ENCODE peak calls at places on chromosomes 4 and X, in seven cellular contexts. One of them, this sample, is unnamed.

GRCh38 chr4:24701683-24702082 is 93.7 kb upstream of the SOD3 start:
- DNase-seq in SHP77: no peak
- DNase-seq in heart right ventricle: no peak
- DNase-seq in NCI-H146: no peak
- DNase-seq in islet precursor cell: no peak
- DNase-seq in Calu3: no peak
- DNase-seq in mammary epithelial cell: no peak
- DNase-seq in this sample: no peak

GRCh38 chr4:189001283-189001970 is 862.2 kb downstream of the TRIML1 start:
- DNase-seq in SHP77: peak; percentile 98
- DNase-seq in heart right ventricle: no peak
- DNase-seq in NCI-H146: peak; percentile 12
- DNase-seq in islet precursor cell: no peak
- DNase-seq in Calu3: no peak
- DNase-seq in mammary epithelial cell: no peak
- DNase-seq in this sample: no peak

GRCh38 chr4:89797117-89797516 is 39.8 kb downstream of the SNCA start:
- DNase-seq in SHP77: no peak
- DNase-seq in heart right ventricle: no peak
- DNase-seq in NCI-H146: no peak
- DNase-seq in islet precursor cell: peak; percentile 72
- DNase-seq in Calu3: peak; percentile 7
- DNase-seq in mammary epithelial cell: peak; percentile 86
- DNase-seq in this sample: no peak

GRCh38 chr4:42284030-42284429 is 113.3 kb upstream of the SHISA3 start:
- DNase-seq in SHP77: no peak
- DNase-seq in heart right ventricle: no peak
- DNase-seq in NCI-H146: no peak
- DNase-seq in islet precursor cell: no peak
- DNase-seq in Calu3: no peak
- DNase-seq in mammary epithelial cell: no peak
- DNase-seq in this sample: no peak

GRCh38 chr4:13645075-13645474 is 17.6 kb upstream of the BOD1L1 start:
- DNase-seq in SHP77: no peak
- DNase-seq in heart right ventricle: no peak
- DNase-seq in NCI-H146: no peak
- DNase-seq in islet precursor cell: no peak
- DNase-seq in Calu3: no peak
- DNase-seq in mammary epithelial cell: no peak
- DNase-seq in this sample: no peak

GRCh38 chr4:52714597-52715254 is 36.5 kb downstream of the ERVMER34-1 start:
- DNase-seq in SHP77: no peak
- DNase-seq in heart right ventricle: no peak
- DNase-seq in NCI-H146: no peak
- DNase-seq in islet precursor cell: no peak
- DNase-seq in Calu3: no peak
- DNase-seq in mammary epithelial cell: no peak
- DNase-seq in this sample: no peak

GRCh38 chr4:157819693-157820464 is 352.9 kb downstream of the GASK1B start:
- DNase-seq in SHP77: no peak
- DNase-seq in heart right ventricle: no peak
- DNase-seq in NCI-H146: no peak
- DNase-seq in islet precursor cell: no peak
- DNase-seq in Calu3: no peak
- DNase-seq in mammary epithelial cell: no peak
- DNase-seq in this sample: no peak

GRCh38 chrX:56233100-56233499 is 944 bp downstream of the KLF8 start:
- DNase-seq in SHP77: no peak
- DNase-seq in heart right ventricle: no peak
- DNase-seq in NCI-H146: no peak
- DNase-seq in islet precursor cell: no peak
- DNase-seq in Calu3: no peak
- DNase-seq in mammary epithelial cell: no peak
- DNase-seq in this sample: no peak

GRCh38 chr4:135249006-135249405 is 1047.4 kb upstream of the PABPC4L start:
- DNase-seq in SHP77: no peak
- DNase-seq in heart right ventricle: no peak
- DNase-seq in NCI-H146: no peak
- DNase-seq in islet precursor cell: no peak
- DNase-seq in Calu3: no peak
- DNase-seq in mammary epithelial cell: no peak
- DNase-seq in this sample: no peak

GRCh38 chr4:2436301-2436700 is 17.5 kb downstream of the CFAP99 start:
- DNase-seq in SHP77: peak; percentile 1
- DNase-seq in heart right ventricle: no peak
- DNase-seq in NCI-H146: no peak
- DNase-seq in islet precursor cell: no peak
- DNase-seq in Calu3: no peak
- DNase-seq in mammary epithelial cell: peak; percentile 11
- DNase-seq in this sample: no peak

GRCh38 chr4:80412322-80412721 is 76.8 kb downstream of the CFAP299 start:
- DNase-seq in SHP77: no peak
- DNase-seq in heart right ventricle: no peak
- DNase-seq in NCI-H146: no peak
- DNase-seq in islet precursor cell: no peak
- DNase-seq in Calu3: no peak
- DNase-seq in mammary epithelial cell: no peak
- DNase-seq in this sample: no peak

GRCh38 chrX:98380106-98380505 is 1496.4 kb downstream of the RPA4 start:
- DNase-seq in SHP77: no peak
- DNase-seq in heart right ventricle: no peak
- DNase-seq in NCI-H146: no peak
- DNase-seq in islet precursor cell: peak; percentile 83
- DNase-seq in Calu3: no peak
- DNase-seq in mammary epithelial cell: no peak
- DNase-seq in this sample: no peak

GRCh38 chr4:101419324-101420135 is 72.2 kb upstream of the PPP3CA start:
- DNase-seq in SHP77: peak; percentile 24
- DNase-seq in heart right ventricle: no peak
- DNase-seq in NCI-H146: peak; percentile 15
- DNase-seq in islet precursor cell: no peak
- DNase-seq in Calu3: no peak
- DNase-seq in mammary epithelial cell: no peak
- DNase-seq in this sample: no peak